ENCODE peak calls at places on chromosomes 13 and 19, in four cellular contexts. J is SK-N-SH, N is HepG2, R is HCT116. O is an unnamed sample.

GRCh38 chr19:33094504-33095067 is 13.6 kb downstream of the GPATCH1 start:
- DNase-seq in R (no peak), N (no peak), J (no peak), O (no peak)

GRCh38 chr13:79811170-79811569 is 330.2 kb downstream of the NDFIP2 start:
- DNase-seq in R (no peak), J (no peak), N (no peak), O (no peak)

GRCh38 chr19:6761053-6761676 is 6.1 kb downstream of the SH2D3A start:
- DNase-seq in J (peak), R (no peak), N (peak), O (no peak)

GRCh38 chr19:57245066-57245465 is 4.6 kb downstream of the ZNF805 start:
- DNase-seq in N (no peak), J (no peak), R (no peak), O (no peak)

GRCh38 chr13:31349156-31349555 is 149.4 kb downstream of the B3GLCT start:
- DNase-seq in J (no peak), R (no peak), N (no peak), O (no peak)

GRCh38 chr13:36432106-36432544 is at the start of gene CCNA1:
- DNase-seq in R (no peak), J (peak), N (no peak), O (no peak)

GRCh38 chr13:83883061-83883523 is 818 bp upstream of the SLITRK1 start:
- DNase-seq in R (no peak), N (no peak), J (no peak), O (no peak)

GRCh38 chr19:2507109-2507508 is 31.2 kb downstream of the GADD45B start:
- DNase-seq in N (peak), R (peak), J (no peak), O (no peak)

GRCh38 chr13:92896842-92897241 is 329.8 kb upstream of the GPC6 start:
- DNase-seq in N (peak), J (peak), R (no peak), O (no peak)

GRCh38 chr19:49888478-49888901 is 8.2 kb downstream of the IL4I1 start:
- DNase-seq in N (no peak), J (no peak), R (no peak), O (no peak)

GRCh38 chr19:55384576-55385235 is 614 bp upstream of the TMEM238 start:
- DNase-seq in R (no peak), J (peak), N (no peak), O (no peak)

GRCh38 chr19:43759515-43759914 is 4.8 kb upstream of the SMG9 start:
- DNase-seq in R (peak), J (no peak), N (peak), O (no peak)

GRCh38 chr13:97567510-97568243 is 133.7 kb downstream of the RAP2A start:
- DNase-seq in N (peak), J (no peak), R (peak), O (peak)

GRCh38 chr19:4538601-4538954 is 1.3 kb downstream of the LRG1 start:
- DNase-seq in J (no peak), R (no peak), N (no peak), O (no peak)

GRCh38 chr13:97627566-97627965 is 193.6 kb downstream of the RAP2A start:
- DNase-seq in R (no peak), J (no peak), N (peak), O (no peak)

GRCh38 chr13:44159633-44160279 is 213.9 kb upstream of the SERP2 start:
- DNase-seq in R (no peak), N (no peak), J (no peak), O (no peak)

GRCh38 chr19:48807590-48808308 is 3.1 kb downstream of the BCAT2 start:
- DNase-seq in N (peak), R (no peak), J (peak), O (no peak)

GRCh38 chr19:11210656-11210928 is 13.2 kb upstream of the KANK2 start:
- DNase-seq in N (no peak), R (no peak), J (no peak), O (no peak)

GRCh38 chr13:87107626-87108025 is 563.5 kb upstream of the SLITRK5 start:
- DNase-seq in R (no peak), N (no peak), J (no peak), O (no peak)

GRCh38 chr13:51097353-51098043 is 13.6 kb downstream of the C13orf42 start:
- DNase-seq in N (no peak), J (no peak), R (no peak), O (no peak)

GRCh38 chr13:103055166-103055565 is 11.1 kb downstream of the SLC10A2 start:
- DNase-seq in J (no peak), R (no peak), N (no peak), O (no peak)

GRCh38 chr19:46133101-46133627 is 8.7 kb upstream of the IGFL3 start:
- DNase-seq in J (no peak), R (peak), N (peak), O (peak)

GRCh38 chr19:2488942-2489731 is 13.2 kb downstream of the GADD45B start:
- DNase-seq in J (peak), R (no peak), N (no peak), O (no peak)

GRCh38 chr13:113848020-113848419 is 15.9 kb downstream of the GAS6 start:
- DNase-seq in N (no peak), R (no peak), J (no peak), O (no peak)

GRCh38 chr13:75220238-75220542 is 261.8 kb downstream of the TBC1D4 start:
- DNase-seq in N (no peak), J (no peak), R (no peak), O (no peak)

GRCh38 chr13:109357751-109358150 is 428.6 kb downstream of the IRS2 start:
- DNase-seq in J (no peak), R (no peak), N (no peak), O (no peak)

GRCh38 chr13:74767031-74767430 is 632.8 kb upstream of the KLF12 start:
- DNase-seq in N (no peak), J (no peak), R (no peak), O (no peak)

GRCh38 chr19:47407417-47407774 is 11.9 kb downstream of the MEIS3 start:
- DNase-seq in N (no peak), J (peak), R (no peak), O (no peak)

GRCh38 chr19:3572132-3572854 is 451 bp upstream of the HMG20B start:
- DNase-seq in J (peak), R (peak), N (peak), O (peak)

GRCh38 chr19:34393629-34394028 is 10.6 kb upstream of the PDCD2L start:
- DNase-seq in N (no peak), J (no peak), R (no peak), O (no peak)

GRCh38 chr19:34399886-34400285 is 4.3 kb upstream of the PDCD2L start:
- DNase-seq in J (no peak), R (no peak), N (no peak), O (no peak)

GRCh38 chr19:34393031-34393430 is 11.2 kb upstream of the PDCD2L start:
- DNase-seq in R (no peak), N (no peak), J (no peak), O (no peak)

GRCh38 chr19:34402074-34402600 is 2.1 kb upstream of the PDCD2L start:
- DNase-seq in R (no peak), N (peak), J (no peak), O (no peak)

GRCh38 chr19:34397853-34398252 is 6.3 kb upstream of the PDCD2L start:
- DNase-seq in J (no peak), N (no peak), R (no peak), O (no peak)
- H3K4me2 ChIP-seq in J (no peak), N (no peak), R (no peak), O (no peak)

GRCh38 chr19:31591258-31591657 is 242.0 kb upstream of the TSHZ3 start:
- DNase-seq in N (no peak), J (no peak), R (no peak), O (no peak)
- TF ChIP-seq ZBTB33 in N (no peak), J (no peak), R (no peak), O (no peak)

DNA sequence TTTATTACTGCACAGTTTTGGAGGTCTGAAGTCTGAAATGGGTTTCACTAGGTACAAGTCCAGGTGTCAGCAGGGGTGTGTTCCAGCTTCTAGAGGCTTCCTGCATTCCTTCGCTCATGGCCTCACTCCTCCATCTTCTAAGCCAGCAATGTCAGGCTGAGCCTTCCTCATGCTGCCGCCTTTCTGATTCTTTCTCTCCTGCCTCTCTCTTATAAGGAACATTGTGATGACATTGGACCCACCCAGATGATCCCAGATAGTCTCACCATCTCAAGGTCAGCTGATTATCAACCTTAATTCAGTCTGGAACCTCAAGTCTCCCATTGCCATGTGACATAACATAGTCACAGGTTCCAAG is 84.7 kb downstream of the LRRC63 start:
- DNase-seq in N (no peak), R (no peak), J (no peak), O (no peak)
- H3K4me2 ChIP-seq in N (no peak), R (no peak), J (peak), O (peak)

GRCh38 chr13:38824342-38824741 is 137.5 kb downstream of the FREM2 start:
- DNase-seq in R (no peak), J (no peak), N (no peak), O (peak)
- TF ChIP-seq ZBTB33 in R (no peak), J (no peak), N (no peak), O (no peak)

GRCh38 chr19:52735734-52736133 is 890 bp upstream of the ZNF611 start:
- DNase-seq in R (no peak), N (peak), J (no peak), O (no peak)
- H3K4me2 ChIP-seq in R (no peak), N (peak), J (no peak), O (no peak)

GRCh38 chr13:106619688-106620555 is 52.0 kb upstream of the ARGLU1 start:
- DNase-seq in R (peak), J (peak), N (peak), O (peak)
- TF ChIP-seq ZBTB33 in R (no peak), J (no peak), N (no peak), O (no peak)

GRCh38 chr13:101875717-101876393 is 423.4 kb downstream of the ITGBL1 start:
- DNase-seq in R (no peak), N (peak), J (no peak), O (no peak)

GRCh38 chr13:101875091-101875490 is 422.6 kb downstream of the ITGBL1 start:
- DNase-seq in N (no peak), R (no peak), J (no peak), O (no peak)

GRCh38 chr13:101881593-101881992 is 429.1 kb downstream of the ITGBL1 start:
- DNase-seq in R (no peak), J (no peak), N (no peak), O (no peak)

GRCh38 chr13:101876951-101877350 is 424.5 kb downstream of the ITGBL1 start:
- DNase-seq in N (no peak), J (no peak), R (no peak), O (no peak)

DNA sequence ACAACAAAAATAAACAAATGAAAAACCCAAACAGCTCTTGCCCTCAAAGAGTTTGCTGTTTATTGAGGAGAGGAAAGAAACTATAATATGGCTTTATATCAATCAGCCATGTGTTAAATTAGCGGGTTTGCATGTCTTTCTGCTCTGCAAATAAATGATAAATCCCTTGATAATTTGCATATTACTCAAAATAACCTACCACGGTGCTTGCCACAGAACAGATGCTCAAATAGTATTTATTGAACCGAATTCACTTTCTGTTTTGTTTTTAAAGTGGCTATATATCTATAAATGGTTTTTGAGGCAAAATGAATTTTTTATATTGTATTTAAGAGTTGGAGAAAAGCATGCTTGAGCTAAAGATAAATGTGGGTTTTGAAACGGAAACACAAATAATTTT is 428.1 kb downstream of the ITGBL1 start:
- DNase-seq in R (no peak), N (no peak), J (no peak), O (no peak)
- H3K4me2 ChIP-seq in R (no peak), N (no peak), J (no peak), O (no peak)

GRCh38 chr19:15373644-15374043 is 5.9 kb downstream of the AKAP8 start:
- DNase-seq in J (peak), N (no peak), R (no peak), O (no peak)
- TF ChIP-seq ZBTB33 in J (no peak), N (no peak), R (no peak), O (no peak)

GRCh38 chr13:23792680-23793079 is 96.5 kb downstream of the MIPEP start:
- DNase-seq in R (no peak), J (no peak), N (no peak), O (no peak)

GRCh38 chr13:23793711-23794110 is 95.5 kb downstream of the MIPEP start:
- DNase-seq in N (no peak), R (no peak), J (no peak), O (no peak)

GRCh38 chr13:23789576-23790346 is 99.4 kb downstream of the MIPEP start:
- DNase-seq in N (no peak), R (no peak), J (no peak), O (no peak)

GRCh38 chr13:23788459-23788858 is 100.7 kb downstream of the MIPEP start:
- DNase-seq in N (no peak), J (no peak), R (no peak), O (no peak)

GRCh38 chr13:23790591-23791170 is 98.5 kb downstream of the MIPEP start:
- DNase-seq in R (no peak), N (no peak), J (no peak), O (no peak)
- H3K4me2 ChIP-seq in R (no peak), N (no peak), J (no peak), O (no peak)